ENCODE peak calls at places on chromosome 4, in nine cellular contexts. O is heart left ventricle, B is kidney, K is upper lobe of right lung, X is brain microvascular endothelial cell, S is tibial nerve, D is colonic mucosa, U is fibroblast of lung, I is AG04450. M is an unnamed sample.
A peak's percentile ranks its signal among the peaks of the same experiment; 100 is the strongest.

GRCh38 chr4:152585036-152585439 is 49.1 kb upstream of the FBXW7 start:
- DNase-seq in O (no peak), B (no peak), K (no peak), X (no peak), S (no peak), D (no peak), U (no peak), I (no peak), M (no peak)

GRCh38 chr4:102341201-102341600 is 4.1 kb downstream of the SLC39A8 start:
- DNase-seq in O (no peak), B (no peak), K (no peak), X (no peak), S (no peak), D (no peak), U (peak; percentile 14), I (no peak), M (no peak)

GRCh38 chr4:1583051-1583785 is 100.9 kb downstream of the FAM53A start:
- DNase-seq in O (peak; percentile 20), B (peak; percentile 49), K (peak; percentile 61), X (no peak), S (no peak), D (no peak), U (no peak), I (no peak), M (no peak)

GRCh38 chr4:80831383-80832361 is 198.8 kb upstream of the BMP3 start:
- DNase-seq in O (no peak), B (no peak), K (no peak), X (no peak), S (no peak), D (no peak), U (peak; percentile 6), I (no peak), M (no peak)

GRCh38 chr4:55020131-55020530 is 105.3 kb downstream of the KDR start:
- DNase-seq in O (no peak), B (no peak), K (no peak), X (no peak), S (no peak), D (no peak), U (no peak), I (no peak), M (no peak)

GRCh38 chr4:129545599-129546278 is 449.8 kb downstream of the C4orf33 start:
- DNase-seq in O (peak; percentile 85), B (peak; percentile 57), K (peak; percentile 71), X (peak; percentile 20), S (peak; percentile 36), D (no peak), U (peak; percentile 43), I (no peak), M (peak; percentile 4)

GRCh38 chr4:52658671-52659015 is 458 bp downstream of the USP46 start:
- DNase-seq in O (no peak), B (no peak), K (no peak), X (no peak), S (no peak), D (no peak), U (no peak), I (no peak), M (no peak)

GRCh38 chr4:152258391-152258790 is 277.5 kb downstream of the FBXW7 start:
- DNase-seq in O (no peak), B (no peak), K (no peak), X (no peak), S (no peak), D (no peak), U (no peak), I (no peak), M (no peak)

DNA sequence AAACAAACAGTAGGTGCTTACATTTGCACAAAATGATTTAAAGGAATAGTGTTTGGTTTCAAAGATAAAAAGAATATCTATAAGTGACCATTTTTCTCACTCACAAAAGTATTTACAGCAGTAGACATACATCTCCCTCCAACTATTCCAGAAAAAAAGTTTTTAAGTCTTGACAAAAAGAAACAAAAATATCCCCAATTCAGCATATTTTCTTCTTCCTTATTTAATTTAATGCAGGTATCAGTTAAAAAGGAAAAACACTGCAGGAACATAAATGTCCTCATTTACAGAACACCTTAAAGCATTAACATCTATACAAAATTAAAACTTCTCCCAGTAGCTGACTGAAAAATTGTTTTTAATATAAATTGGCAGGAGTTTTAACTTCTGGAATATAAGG is 4.2 kb downstream of the MAB21L2 start:
- DNase-seq in O (no peak), B (no peak), K (no peak), X (no peak), S (no peak), D (no peak), U (no peak), I (no peak), M (no peak)
- H3K4me3 ChIP-seq in O (no peak overlapping the region), B (no peak overlapping the region), K (no peak overlapping the region), X (no peak overlapping the region), S (no peak overlapping the region), D (no peak overlapping the region), U (peak overlapping the region; percentile 82), I (no peak overlapping the region), M (no peak overlapping the region)

DNA sequence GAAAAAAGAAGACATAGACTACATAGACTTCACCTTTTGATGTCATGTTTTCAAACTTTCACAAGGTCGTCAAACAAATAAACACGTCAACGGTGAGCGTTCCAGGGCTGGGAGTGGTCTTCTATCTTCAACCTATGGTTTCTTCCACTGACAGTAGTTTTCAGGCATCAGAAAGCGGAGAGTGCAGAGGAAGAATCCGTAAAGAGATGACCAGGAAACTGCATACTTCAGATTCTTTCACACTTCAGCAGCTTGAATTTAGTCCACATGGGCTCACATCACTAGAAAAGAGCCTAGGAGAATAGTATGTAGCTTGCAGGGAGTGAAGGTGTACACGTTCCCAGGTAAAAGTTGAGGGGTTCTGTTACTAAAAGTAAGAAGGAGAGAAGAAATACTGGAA is 58.5 kb downstream of the NPY1R start:
- DNase-seq in O (no peak), B (no peak), K (no peak), X (no peak), S (no peak), D (no peak), U (no peak), I (no peak), M (no peak)
- TF ChIP-seq CTCF in O (no peak), B (no peak), K (no peak), X (no peak), S (no peak), D (no peak), U (no peak), I (no peak), M (no peak)

GRCh38 chr4:185120631-185120946 is 22.5 kb upstream of the SLC25A4 start:
- DNase-seq in O (no peak), B (no peak), K (no peak), X (no peak), S (no peak), D (no peak), U (no peak), I (no peak), M (no peak)
- H3K27ac ChIP-seq in O (peak overlapping the region; percentile 69), B (no peak overlapping the region), K (no peak overlapping the region), X (no peak overlapping the region), S (no peak overlapping the region), D (no peak overlapping the region), U (no peak overlapping the region), I (no peak overlapping the region), M (no peak overlapping the region)

GRCh38 chr4:86973668-86974067 is 38.9 kb downstream of the AFF1 start:
- DNase-seq in O (no peak), B (no peak), K (no peak), X (no peak), S (no peak), D (no peak), U (no peak), I (no peak), M (no peak)
- H3K4me3 ChIP-seq in O (no peak overlapping the region), B (no peak overlapping the region), K (no peak overlapping the region), X (no peak overlapping the region), S (no peak overlapping the region), D (no peak overlapping the region), U (no peak overlapping the region), I (no peak overlapping the region), M (no peak overlapping the region)

GRCh38 chr4:48943387-48943786 is 36.8 kb upstream of the OCIAD2 start:
- DNase-seq in O (no peak), B (no peak), K (no peak), X (no peak), S (no peak), D (no peak), U (no peak), I (no peak), M (no peak)
- TF ChIP-seq CTCF in O (no peak), B (no peak), K (no peak), X (peak; percentile 56), S (no peak), D (no peak), U (no peak), I (peak; percentile 28), M (peak; percentile 34)

GRCh38 chr4:140137654-140138053 is 16.3 kb downstream of the MAML3 start:
- DNase-seq in O (no peak), B (no peak), K (no peak), X (peak; percentile 34), S (no peak), D (no peak), U (peak; percentile 82), I (no peak), M (no peak)
- H3K27ac ChIP-seq in O (no peak overlapping the region), B (peak overlapping the region; percentile 34), K (no peak overlapping the region), X (peak overlapping the region; percentile 20), S (no peak overlapping the region), D (no peak overlapping the region), U (peak overlapping the region; percentile 13), I (peak overlapping the region; percentile 77), M (no peak overlapping the region)

GRCh38 chr4:150371869-150372268 is 210.1 kb upstream of the MAB21L2 start:
- DNase-seq in O (no peak), B (no peak), K (no peak), X (no peak), S (no peak), D (no peak), U (no peak), I (no peak), M (no peak)

GRCh38 chr4:150369434-150370141 is 212.4 kb upstream of the MAB21L2 start:
- DNase-seq in O (no peak), B (no peak), K (no peak), X (no peak), S (no peak), D (no peak), U (no peak), I (no peak), M (no peak)

GRCh38 chr4:150379454-150379853 is 202.5 kb upstream of the MAB21L2 start:
- DNase-seq in O (no peak), B (no peak), K (no peak), X (peak; percentile 48), S (no peak), D (no peak), U (peak; percentile 51), I (no peak), M (no peak)

DNA sequence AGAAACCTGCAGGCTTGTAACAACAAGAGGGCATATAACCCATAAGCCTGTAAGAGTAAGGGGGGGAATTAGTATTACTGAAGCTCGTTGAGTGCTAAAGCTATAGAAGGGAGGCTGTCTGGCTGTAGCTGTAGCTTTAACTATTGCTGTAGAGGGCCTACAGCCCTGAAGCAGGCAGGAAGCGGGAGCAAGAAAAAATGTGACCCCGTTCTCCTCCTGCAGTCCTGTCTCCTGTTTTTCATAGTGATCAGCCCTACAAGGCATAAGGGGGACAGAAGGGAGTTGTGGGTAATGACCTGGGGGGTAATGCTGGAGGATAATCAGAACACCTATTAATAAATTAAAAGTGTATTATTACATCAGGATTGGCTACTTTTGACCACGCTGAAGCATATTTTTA is 206.9 kb upstream of the MAB21L2 start:
- DNase-seq in O (no peak), B (no peak), K (no peak), X (no peak), S (no peak), D (no peak), U (no peak), I (no peak), M (no peak)
- H3K4me3 ChIP-seq in O (no peak overlapping the region), B (no peak overlapping the region), K (no peak overlapping the region), X (no peak overlapping the region), S (no peak overlapping the region), D (no peak overlapping the region), U (no peak overlapping the region), I (no peak overlapping the region), M (no peak overlapping the region)

GRCh38 chr4:97786306-97786920 is 356.9 kb downstream of the STPG2 start:
- DNase-seq in O (no peak), B (no peak), K (no peak), X (no peak), S (no peak), D (no peak), U (no peak), I (no peak), M (no peak)
- TF ChIP-seq CTCF in O (no peak), B (no peak), K (no peak), X (no peak), S (no peak), D (no peak), U (no peak), I (no peak), M (no peak)